ENCODE peak calls at places on chromosomes 16 and 17, in five cellular contexts. One of them, this sample, is unnamed.

GRCh38 chr17:80456465-80457235 is 19.8 kb downstream of the NPTX1 start:
- DNase-seq in dorsolateral prefrontal cortex: no peak
- DNase-seq in Ammon's horn: no peak
- DNase-seq in EL: peak
- DNase-seq in left ventricle myocardium inferior: peak
- DNase-seq in this sample: no peak

GRCh38 chr17:48997103-48997826 is at the start of gene IGF2BP1:
- DNase-seq in dorsolateral prefrontal cortex: no peak
- DNase-seq in Ammon's horn: no peak
- DNase-seq in EL: peak
- DNase-seq in left ventricle myocardium inferior: no peak
- DNase-seq in this sample: no peak

GRCh38 chr16:50386139-50386538 is 17.4 kb upstream of the BRD7 start:
- DNase-seq in dorsolateral prefrontal cortex: no peak
- DNase-seq in Ammon's horn: no peak
- DNase-seq in EL: peak
- DNase-seq in left ventricle myocardium inferior: no peak
- DNase-seq in this sample: no peak

GRCh38 chr16:1420111-1420539 is 422 bp downstream of the UQCC4 start:
- DNase-seq in dorsolateral prefrontal cortex: no peak
- DNase-seq in Ammon's horn: peak
- DNase-seq in EL: no peak
- DNase-seq in left ventricle myocardium inferior: no peak
- DNase-seq in this sample: no peak

GRCh38 chr17:11356371-11356770 is 115.4 kb downstream of the SHISA6 start:
- DNase-seq in dorsolateral prefrontal cortex: no peak
- DNase-seq in Ammon's horn: no peak
- DNase-seq in EL: no peak
- DNase-seq in left ventricle myocardium inferior: no peak
- DNase-seq in this sample: no peak

GRCh38 chr16:16147316-16147999 is 75.8 kb downstream of the ABCC6 start:
- DNase-seq in dorsolateral prefrontal cortex: no peak
- DNase-seq in Ammon's horn: no peak
- DNase-seq in EL: no peak
- DNase-seq in left ventricle myocardium inferior: no peak
- DNase-seq in this sample: no peak

GRCh38 chr16:88376053-88376834 is 6.5 kb upstream of the ZNF469 start:
- DNase-seq in dorsolateral prefrontal cortex: peak
- DNase-seq in Ammon's horn: peak
- DNase-seq in EL: no peak
- DNase-seq in left ventricle myocardium inferior: peak
- DNase-seq in this sample: no peak

GRCh38 chr17:27569257-27569722 is 61.7 kb upstream of the LGALS9 start:
- DNase-seq in dorsolateral prefrontal cortex: no peak
- DNase-seq in Ammon's horn: peak
- DNase-seq in EL: peak
- DNase-seq in left ventricle myocardium inferior: no peak
- DNase-seq in this sample: peak

GRCh38 chr16:80323187-80323807 is 217.5 kb upstream of the DYNLRB2 start:
- DNase-seq in dorsolateral prefrontal cortex: no peak
- DNase-seq in Ammon's horn: peak
- DNase-seq in EL: no peak
- DNase-seq in left ventricle myocardium inferior: no peak
- DNase-seq in this sample: no peak

GRCh38 chr16:69890891-69891282 is 60.2 kb upstream of the CLEC18A start:
- DNase-seq in dorsolateral prefrontal cortex: no peak
- DNase-seq in Ammon's horn: no peak
- DNase-seq in EL: no peak
- DNase-seq in left ventricle myocardium inferior: no peak
- DNase-seq in this sample: no peak